ENCODE peak calls at places on chromosomes 5 and 9, in six cellular contexts. I is left ventricle myocardium inferior; H is CD8-positive, alpha-beta T cell; L is lower lobe of right lung; X is upper lobe of right lung; Y is AG10803. G is an unnamed sample.

GRCh38 chr5:172336264-172336663 is 52.7 kb upstream of the UBTD2 start:
- DNase-seq in I (no peak), H (no peak), L (no peak), X (no peak), Y (no peak), G (no peak)

GRCh38 chr5:150411245-150411979 is 1.3 kb downstream of the CD74 start:
- DNase-seq in I (peak; percentile 53), H (peak; percentile 52), L (peak; percentile 88), X (peak; percentile 81), Y (no peak), G (no peak)

GRCh38 chr5:98556707-98557106 is 216.8 kb upstream of the RGMB start:
- DNase-seq in I (no peak), H (no peak), L (no peak), X (no peak), Y (no peak), G (no peak)

GRCh38 chr5:39780341-39780740 is 355.6 kb upstream of the DAB2 start:
- DNase-seq in I (no peak), H (no peak), L (no peak), X (no peak), Y (peak; percentile 70), G (no peak)

GRCh38 chr5:143707797-143708196 is 104.2 kb upstream of the HMHB1 start:
- DNase-seq in I (no peak), H (no peak), L (no peak), X (no peak), Y (peak; percentile 99), G (no peak)

GRCh38 chr5:71891856-71892255 is 172.8 kb downstream of the CARTPT start:
- DNase-seq in I (peak; percentile 55), H (no peak), L (no peak), X (no peak), Y (peak; percentile 79), G (no peak)

GRCh38 chr5:69024241-69024651 is 69.6 kb upstream of the SLC30A5 start:
- DNase-seq in I (no peak), H (no peak), L (no peak), X (no peak), Y (peak; percentile 28), G (no peak)

GRCh38 chr5:103669615-103670014 is 107.0 kb upstream of the NUDT12 start:
- DNase-seq in I (no peak), H (no peak), L (no peak), X (no peak), Y (no peak), G (no peak)

GRCh38 chr5:72281764-72282499 is 38.1 kb downstream of the MRPS27 start:
- DNase-seq in I (no peak), H (no peak), L (no peak), X (no peak), Y (peak; percentile 92), G (peak; percentile 86)

GRCh38 chr9:2132484-2133082 is 117.4 kb downstream of the SMARCA2 start:
- DNase-seq in I (no peak), H (no peak), L (no peak), X (no peak), Y (peak; percentile 65), G (peak; percentile 20)

GRCh38 chr9:96462538-96462937 is 12.6 kb downstream of the HABP4 start:
- DNase-seq in I (no peak), H (no peak), L (no peak), X (no peak), Y (no peak), G (no peak)

GRCh38 chr5:165526357-165526756 is 2020.9 kb downstream of the MAT2B start:
- DNase-seq in I (no peak), H (no peak), L (no peak), X (no peak), Y (no peak), G (no peak)

DNA sequence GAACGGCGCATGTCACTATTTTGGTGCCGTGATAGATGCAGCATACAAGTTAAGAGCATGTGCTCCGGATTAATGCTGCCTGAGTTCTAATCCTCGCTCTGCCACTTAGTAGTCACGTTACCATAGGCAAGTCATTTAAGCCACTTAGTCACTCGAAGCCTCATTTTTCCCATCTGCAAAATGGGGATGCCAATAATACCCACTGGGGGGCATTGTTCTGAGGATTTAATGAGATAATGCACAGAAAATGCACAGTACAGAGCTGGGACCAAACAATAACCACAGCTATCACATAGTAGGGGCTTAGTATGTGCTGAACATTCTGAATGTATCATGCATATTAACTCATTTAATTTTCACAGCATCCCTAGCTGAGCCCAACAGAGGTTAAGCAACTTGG is 9.1 kb downstream of the NIPAL4 start:
- DNase-seq in I (no peak), H (no peak), L (no peak), X (no peak), Y (no peak), G (no peak)
- TF ChIP-seq CTCF in I (no peak), H (no peak), L (no peak), X (no peak), Y (no peak), G (no peak)

GRCh38 chr9:131255731-131256197 is 20.5 kb downstream of the FAM78A start:
- DNase-seq in I (no peak), H (no peak), L (no peak), X (no peak), Y (no peak), G (no peak)

GRCh38 chr9:131254107-131254491 is 22.2 kb downstream of the FAM78A start:
- DNase-seq in I (peak; percentile 77), H (no peak), L (peak; percentile 71), X (no peak), Y (no peak), G (no peak)

GRCh38 chr9:131257266-131258025 is 18.9 kb downstream of the FAM78A start:
- DNase-seq in I (no peak), H (no peak), L (no peak), X (no peak), Y (no peak), G (no peak)

DNA sequence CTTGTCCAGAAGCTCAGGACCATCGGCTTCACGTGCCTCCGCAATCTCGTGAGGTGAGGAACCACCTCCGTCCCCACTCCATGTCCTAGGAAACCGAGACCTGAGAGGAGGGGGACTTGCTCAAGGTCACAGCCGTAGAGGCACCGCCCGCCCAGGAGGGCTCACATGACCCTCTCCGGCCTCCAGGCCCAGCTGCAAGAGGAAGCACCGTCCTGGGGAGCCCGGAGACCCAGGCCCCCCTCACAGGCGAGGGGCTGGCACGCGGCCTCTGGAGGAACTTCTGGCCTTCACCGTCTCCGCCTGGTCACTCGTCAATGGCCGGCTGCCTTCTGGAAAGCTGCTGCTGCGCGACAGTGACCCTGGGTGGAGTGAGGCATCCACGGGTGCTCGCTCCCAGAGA is 24.2 kb downstream of the FAM78A start:
- DNase-seq in I (no peak), H (no peak), L (peak; percentile 60), X (no peak), Y (no peak), G (no peak)
- H3K4me3 ChIP-seq in I (peak overlapping the region; percentile 37), H (peak overlapping the region; percentile 59), L (peak overlapping the region; percentile 48), X (peak overlapping the region; percentile 40), Y (no peak overlapping the region), G (no peak overlapping the region)

GRCh38 chr9:4211806-4212205 is 88.1 kb downstream of the GLIS3 start:
- DNase-seq in I (no peak), H (no peak), L (no peak), X (no peak), Y (no peak), G (no peak)

GRCh38 chr9:4214506-4214905 is 85.4 kb downstream of the GLIS3 start:
- DNase-seq in I (no peak), H (no peak), L (no peak), X (no peak), Y (peak; percentile 69), G (no peak)

GRCh38 chr9:4207881-4208615 is 91.8 kb downstream of the GLIS3 start:
- DNase-seq in I (no peak), H (no peak), L (no peak), X (no peak), Y (peak; percentile 79), G (no peak)

GRCh38 chr9:4211022-4211421 is 88.8 kb downstream of the GLIS3 start:
- DNase-seq in I (no peak), H (no peak), L (no peak), X (no peak), Y (no peak), G (no peak)

GRCh38 chr9:4212661-4213060 is 87.2 kb downstream of the GLIS3 start:
- DNase-seq in I (no peak), H (no peak), L (no peak), X (no peak), Y (no peak), G (no peak)
- TF ChIP-seq CTCF in I (no peak), H (no peak), L (no peak), X (no peak), Y (no peak), G (no peak)

GRCh38 chr5:43313035-43313853 is at the start of gene HMGCS1:
- DNase-seq in I (peak; percentile 98), H (peak; percentile 97), L (peak; percentile 99), X (peak; percentile 99), Y (peak; percentile 99), G (peak; percentile 97)

GRCh38 chr5:43312699-43313034 is 545 bp downstream of the HMGCS1 start:
- DNase-seq in I (no peak), H (no peak), L (no peak), X (no peak), Y (no peak), G (no peak)

GRCh38 chr5:43314724-43315123 is 1.5 kb upstream of the HMGCS1 start:
- DNase-seq in I (no peak), H (no peak), L (no peak), X (no peak), Y (no peak), G (no peak)

GRCh38 chr5:43315262-43315661 is 2.0 kb upstream of the HMGCS1 start:
- DNase-seq in I (no peak), H (no peak), L (no peak), X (no peak), Y (no peak), G (no peak)

DNA sequence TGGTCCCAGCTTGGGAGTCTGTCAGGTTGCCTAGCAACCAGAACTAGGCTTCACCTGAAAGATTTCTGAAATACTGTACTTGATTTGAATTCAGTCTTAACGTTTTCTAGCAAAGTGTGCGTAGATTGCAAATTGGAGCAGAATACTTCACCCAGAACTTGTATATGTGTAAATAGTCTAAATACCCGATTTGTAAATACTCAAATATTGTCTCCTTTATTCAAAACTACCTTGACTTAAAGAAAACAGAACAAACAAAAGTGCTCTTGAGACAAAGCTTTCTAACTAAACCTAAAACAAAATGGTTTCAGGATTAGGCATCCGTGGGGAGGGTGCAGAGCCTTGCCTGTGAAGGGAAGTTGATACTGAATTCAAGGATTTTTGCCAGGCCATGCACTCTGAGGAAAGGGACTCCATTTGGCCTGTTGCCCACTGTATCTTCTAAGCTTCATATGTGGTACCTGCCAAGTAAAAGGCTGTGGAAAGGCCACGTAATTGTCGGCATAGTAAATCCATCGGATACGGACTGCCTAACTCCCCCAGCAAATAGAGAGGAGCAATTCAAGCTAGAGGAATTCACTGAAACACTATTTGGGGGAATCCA is 744 bp upstream of the HMGCS1 start:
- DNase-seq in I (no peak), H (no peak), L (no peak), X (no peak), Y (no peak), G (no peak)
- H3K4me3 ChIP-seq in I (peak overlapping the region; percentile 94), H (peak overlapping the region; percentile 6), L (peak overlapping the region; percentile 72), X (peak overlapping the region; percentile 90), Y (peak overlapping the region; percentile 65), G (peak overlapping the region; percentile 70)

DNA sequence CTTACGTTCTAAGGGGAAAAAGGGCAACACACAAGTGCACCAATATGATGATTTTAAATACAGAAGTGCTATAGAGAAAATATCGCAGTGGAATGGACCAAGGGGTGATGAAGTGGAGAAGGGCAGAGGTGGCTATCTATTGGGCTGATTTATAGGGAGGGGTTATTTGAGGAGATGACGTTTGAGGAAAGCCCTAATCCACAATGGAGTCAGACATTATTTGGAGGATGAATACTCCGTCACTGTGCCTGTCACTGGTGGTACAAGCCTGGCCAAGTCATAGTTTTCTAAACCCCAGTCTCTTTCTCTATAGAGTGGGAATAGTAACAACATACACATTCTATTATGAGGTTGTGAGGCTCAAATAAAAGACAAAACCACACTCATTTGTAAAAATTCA is 48.5 kb downstream of the MEF2C start:
- DNase-seq in I (no peak), H (no peak), L (no peak), X (no peak), Y (no peak), G (no peak)
- TF ChIP-seq CTCF in I (no peak), H (no peak), L (no peak), X (no peak), Y (no peak), G (no peak)